ENCODE peak calls at places on chromosomes 12 and 14, in seven cellular contexts. One of them, this sample, is unnamed.

GRCh38 chr14:91977909-91978308 is 30.4 kb upstream of the FBLN5 start:
- DNase-seq in K562: no peak
- DNase-seq in esophagus muscularis mucosa: no peak
- DNase-seq in stomach: no peak
- DNase-seq in HepG2: no peak
- DNase-seq in prostate gland: no peak
- DNase-seq in GM23338: no peak
- DNase-seq in this sample: no peak

GRCh38 chr14:88228519-88229236 is 94.4 kb downstream of the KCNK10 start:
- DNase-seq in stomach: no peak
- DNase-seq in esophagus muscularis mucosa: no peak
- DNase-seq in HepG2: no peak
- DNase-seq in K562: no peak
- DNase-seq in GM23338: no peak
- DNase-seq in prostate gland: no peak
- DNase-seq in this sample: no peak

GRCh38 chr12:82970614-82971013 is 283.9 kb downstream of the TMTC2 start:
- DNase-seq in stomach: no peak
- DNase-seq in GM23338: no peak
- DNase-seq in prostate gland: no peak
- DNase-seq in HepG2: no peak
- DNase-seq in esophagus muscularis mucosa: no peak
- DNase-seq in K562: no peak
- DNase-seq in this sample: no peak

GRCh38 chr12:14373202-14373601 is 7.7 kb downstream of the ATF7IP start:
- DNase-seq in GM23338: no peak
- DNase-seq in HepG2: no peak
- DNase-seq in K562: no peak
- DNase-seq in esophagus muscularis mucosa: no peak
- DNase-seq in prostate gland: no peak
- DNase-seq in stomach: no peak
- DNase-seq in this sample: no peak

GRCh38 chr14:54606631-54607133 is 39.8 kb downstream of the SAMD4A start:
- DNase-seq in GM23338: no peak
- DNase-seq in prostate gland: no peak
- DNase-seq in esophagus muscularis mucosa: no peak
- DNase-seq in K562: no peak
- DNase-seq in HepG2: no peak
- DNase-seq in stomach: no peak
- DNase-seq in this sample: no peak

GRCh38 chr12:54280401-54281260 is at the start of gene HNRNPA1:
- DNase-seq in K562: peak; percentile 97
- DNase-seq in stomach: peak; percentile 96
- DNase-seq in prostate gland: peak; percentile 99
- DNase-seq in esophagus muscularis mucosa: peak; percentile 99
- DNase-seq in GM23338: peak; percentile 100
- DNase-seq in HepG2: peak; percentile 99
- DNase-seq in this sample: peak; percentile 99

GRCh38 chr14:105411017-105411941 is 8.3 kb upstream of the MTA1 start:
- DNase-seq in HepG2: no peak
- DNase-seq in stomach: peak; percentile 60
- DNase-seq in prostate gland: no peak
- DNase-seq in esophagus muscularis mucosa: no peak
- DNase-seq in GM23338: peak; percentile 62
- DNase-seq in K562: peak; percentile 90
- DNase-seq in this sample: no peak

GRCh38 chr14:70919774-70920173 is 12.5 kb downstream of the PCNX1 start:
- DNase-seq in prostate gland: no peak
- DNase-seq in K562: no peak
- DNase-seq in stomach: no peak
- DNase-seq in GM23338: peak; percentile 25
- DNase-seq in HepG2: no peak
- DNase-seq in esophagus muscularis mucosa: no peak
- DNase-seq in this sample: no peak

GRCh38 chr12:115370650-115371049 is 686.7 kb upstream of the TBX3 start:
- DNase-seq in GM23338: no peak
- DNase-seq in stomach: no peak
- DNase-seq in K562: no peak
- DNase-seq in esophagus muscularis mucosa: peak; percentile 47
- DNase-seq in HepG2: no peak
- DNase-seq in prostate gland: no peak
- DNase-seq in this sample: no peak

GRCh38 chr12:45051490-45052105 is 699 bp upstream of the DBX2 start:
- DNase-seq in stomach: no peak
- DNase-seq in HepG2: no peak
- DNase-seq in esophagus muscularis mucosa: no peak
- DNase-seq in K562: no peak
- DNase-seq in prostate gland: no peak
- DNase-seq in GM23338: peak; percentile 34
- DNase-seq in this sample: no peak

GRCh38 chr14:33675415-33676130 is 275.3 kb downstream of the EGLN3 start:
- DNase-seq in stomach: no peak
- DNase-seq in GM23338: no peak
- DNase-seq in esophagus muscularis mucosa: no peak
- DNase-seq in K562: no peak
- DNase-seq in prostate gland: no peak
- DNase-seq in HepG2: no peak
- DNase-seq in this sample: no peak

GRCh38 chr12:52050116-52050770 is 999 bp upstream of the NR4A1 start:
- DNase-seq in GM23338: peak; percentile 68
- DNase-seq in prostate gland: no peak
- DNase-seq in K562: no peak
- DNase-seq in stomach: peak; percentile 67
- DNase-seq in esophagus muscularis mucosa: no peak
- DNase-seq in HepG2: no peak
- DNase-seq in this sample: peak; percentile 88

GRCh38 chr12:104733717-104734175 is 224.3 kb downstream of the SLC41A2 start:
- DNase-seq in GM23338: peak; percentile 80
- DNase-seq in esophagus muscularis mucosa: no peak
- DNase-seq in HepG2: peak; percentile 4
- DNase-seq in prostate gland: peak; percentile 27
- DNase-seq in stomach: no peak
- DNase-seq in K562: peak; percentile 46
- DNase-seq in this sample: no peak

GRCh38 chr14:33985242-33985641 is 34.4 kb upstream of the EGLN3 start:
- DNase-seq in HepG2: no peak
- DNase-seq in K562: no peak
- DNase-seq in GM23338: no peak
- DNase-seq in esophagus muscularis mucosa: no peak
- DNase-seq in prostate gland: no peak
- DNase-seq in stomach: no peak
- DNase-seq in this sample: no peak

GRCh38 chr12:104276192-104277131 is 27.1 kb upstream of the EID3 start:
- DNase-seq in HepG2: no peak
- DNase-seq in prostate gland: no peak
- DNase-seq in stomach: no peak
- DNase-seq in esophagus muscularis mucosa: no peak
- DNase-seq in GM23338: no peak
- DNase-seq in K562: no peak
- DNase-seq in this sample: no peak

GRCh38 chr14:72678360-72678759 is 215.5 kb downstream of the DPF3 start:
- DNase-seq in esophagus muscularis mucosa: no peak
- DNase-seq in K562: no peak
- DNase-seq in HepG2: no peak
- DNase-seq in stomach: no peak
- DNase-seq in prostate gland: no peak
- DNase-seq in GM23338: no peak
- DNase-seq in this sample: no peak

GRCh38 chr14:95034806-95035205 is 122.5 kb downstream of the DICER1 start:
- DNase-seq in prostate gland: no peak
- DNase-seq in GM23338: no peak
- DNase-seq in K562: no peak
- DNase-seq in stomach: no peak
- DNase-seq in esophagus muscularis mucosa: peak; percentile 66
- DNase-seq in HepG2: no peak
- DNase-seq in this sample: no peak

GRCh38 chr12:65881348-65881961 is 57.2 kb downstream of the HMGA2 start:
- DNase-seq in GM23338: peak; percentile 54
- DNase-seq in K562: no peak
- DNase-seq in stomach: peak; percentile 30
- DNase-seq in HepG2: no peak
- DNase-seq in prostate gland: no peak
- DNase-seq in esophagus muscularis mucosa: no peak
- DNase-seq in this sample: no peak
- H3K4me3 ChIP-seq in GM23338: no peak overlapping the region
- H3K4me3 ChIP-seq in K562: no peak overlapping the region
- H3K4me3 ChIP-seq in stomach: peak overlapping the region; percentile 47
- H3K4me3 ChIP-seq in HepG2: no peak overlapping the region
- H3K4me3 ChIP-seq in prostate gland: no peak overlapping the region
- H3K4me3 ChIP-seq in esophagus muscularis mucosa: peak overlapping the region; percentile 60
- H3K4me3 ChIP-seq in this sample: peak overlapping the region; percentile 43

DNA sequence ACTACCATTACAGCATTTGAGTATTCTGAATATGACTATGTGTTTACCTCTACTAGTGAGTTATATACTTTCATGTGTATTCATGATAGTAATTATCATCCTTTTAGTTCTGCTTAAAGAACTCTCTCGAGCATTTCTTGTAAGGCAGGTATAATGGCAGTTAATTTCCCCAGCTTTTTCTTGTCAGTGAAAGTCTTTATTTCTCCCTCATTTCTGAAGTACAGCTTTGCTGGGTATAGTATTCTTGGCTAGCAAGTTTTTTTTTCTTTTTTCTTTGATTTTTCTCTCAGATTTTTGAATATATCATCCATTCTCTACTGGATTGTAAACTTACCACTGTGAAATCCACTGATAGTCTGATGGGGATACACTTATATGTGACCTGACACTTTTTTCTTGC is 165.9 kb upstream of the ARHGAP5 start:
- DNase-seq in esophagus muscularis mucosa: no peak
- DNase-seq in prostate gland: no peak
- DNase-seq in stomach: no peak
- DNase-seq in GM23338: no peak
- DNase-seq in K562: no peak
- DNase-seq in HepG2: no peak
- DNase-seq in this sample: no peak
- TF ChIP-seq POLR2AphosphoS5 in esophagus muscularis mucosa: no peak
- TF ChIP-seq POLR2AphosphoS5 in prostate gland: no peak
- TF ChIP-seq POLR2AphosphoS5 in stomach: no peak
- TF ChIP-seq POLR2AphosphoS5 in GM23338: no peak
- TF ChIP-seq POLR2AphosphoS5 in K562: no peak
- TF ChIP-seq POLR2AphosphoS5 in HepG2: no peak
- TF ChIP-seq POLR2AphosphoS5 in this sample: no peak

GRCh38 chr12:26156201-26156871 is 31.5 kb upstream of the BHLHE41 start:
- DNase-seq in stomach: no peak
- DNase-seq in prostate gland: no peak
- DNase-seq in GM23338: no peak
- DNase-seq in K562: no peak
- DNase-seq in HepG2: no peak
- DNase-seq in esophagus muscularis mucosa: no peak
- DNase-seq in this sample: no peak
- H3K4me3 ChIP-seq in stomach: no peak overlapping the region
- H3K4me3 ChIP-seq in prostate gland: no peak overlapping the region
- H3K4me3 ChIP-seq in GM23338: no peak overlapping the region
- H3K4me3 ChIP-seq in K562: no peak overlapping the region
- H3K4me3 ChIP-seq in HepG2: no peak overlapping the region
- H3K4me3 ChIP-seq in esophagus muscularis mucosa: no peak overlapping the region
- H3K4me3 ChIP-seq in this sample: no peak overlapping the region

GRCh38 chr12:6336079-6336858 is 5.6 kb downstream of the TNFRSF1A start:
- DNase-seq in prostate gland: peak; percentile 89
- DNase-seq in K562: peak; percentile 90
- DNase-seq in stomach: peak; percentile 90
- DNase-seq in HepG2: peak; percentile 94
- DNase-seq in esophagus muscularis mucosa: peak; percentile 98
- DNase-seq in GM23338: peak; percentile 99
- DNase-seq in this sample: peak; percentile 96
- TF ChIP-seq POLR2AphosphoS5 in prostate gland: peak; percentile 82
- TF ChIP-seq POLR2AphosphoS5 in K562: peak; percentile 46
- TF ChIP-seq POLR2AphosphoS5 in stomach: peak; percentile 88
- TF ChIP-seq POLR2AphosphoS5 in HepG2: peak; percentile 95
- TF ChIP-seq POLR2AphosphoS5 in esophagus muscularis mucosa: peak; percentile 67
- TF ChIP-seq POLR2AphosphoS5 in GM23338: peak; percentile 77
- TF ChIP-seq POLR2AphosphoS5 in this sample: peak; percentile 50

DNA sequence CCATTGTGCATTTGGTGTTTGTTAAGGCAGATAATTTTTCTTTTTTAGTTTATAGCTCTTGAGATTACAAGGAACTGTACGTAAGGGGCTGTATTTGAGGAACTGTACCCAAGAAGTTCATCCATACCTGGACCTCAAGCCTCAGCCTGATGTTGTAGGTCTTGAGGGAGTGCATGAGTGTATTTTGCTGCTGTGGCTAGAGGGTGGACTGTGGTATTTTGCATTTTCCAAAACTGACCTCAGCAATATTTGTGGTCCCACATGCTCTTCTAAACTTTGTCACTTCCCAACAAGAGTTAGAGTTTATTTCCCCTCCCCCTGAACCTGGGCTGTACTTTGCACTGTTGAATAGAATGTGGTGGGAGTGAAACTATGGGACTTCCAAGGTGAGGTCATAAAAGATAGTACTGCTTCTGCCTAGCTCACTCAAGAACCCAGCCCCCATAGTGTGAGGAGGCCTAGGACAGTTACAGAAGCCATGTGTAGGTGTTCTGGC is 42.2 kb upstream of the FBXO33 start:
- DNase-seq in GM23338: no peak
- DNase-seq in HepG2: peak; percentile 87
- DNase-seq in esophagus muscularis mucosa: no peak
- DNase-seq in stomach: no peak
- DNase-seq in K562: no peak
- DNase-seq in prostate gland: no peak
- DNase-seq in this sample: no peak
- H3K4me3 ChIP-seq in GM23338: no peak overlapping the region
- H3K4me3 ChIP-seq in HepG2: no peak overlapping the region
- H3K4me3 ChIP-seq in esophagus muscularis mucosa: no peak overlapping the region
- H3K4me3 ChIP-seq in stomach: no peak overlapping the region
- H3K4me3 ChIP-seq in K562: no peak overlapping the region
- H3K4me3 ChIP-seq in prostate gland: no peak overlapping the region
- H3K4me3 ChIP-seq in this sample: no peak overlapping the region

GRCh38 chr12:68932123-68932700 is 759 bp downstream of the CPM start:
- DNase-seq in HepG2: no peak
- DNase-seq in prostate gland: no peak
- DNase-seq in GM23338: no peak
- DNase-seq in stomach: no peak
- DNase-seq in K562: no peak
- DNase-seq in esophagus muscularis mucosa: no peak
- DNase-seq in this sample: no peak

GRCh38 chr12:68934392-68934791 is 1.4 kb upstream of the CPM start:
- DNase-seq in stomach: no peak
- DNase-seq in HepG2: no peak
- DNase-seq in K562: no peak
- DNase-seq in GM23338: no peak
- DNase-seq in prostate gland: no peak
- DNase-seq in esophagus muscularis mucosa: no peak
- DNase-seq in this sample: no peak

GRCh38 chr12:68930178-68930577 is 2.8 kb downstream of the CPM start:
- DNase-seq in stomach: no peak
- DNase-seq in GM23338: no peak
- DNase-seq in HepG2: no peak
- DNase-seq in K562: no peak
- DNase-seq in prostate gland: no peak
- DNase-seq in esophagus muscularis mucosa: no peak
- DNase-seq in this sample: no peak

GRCh38 chr12:68933564-68933893 is 558 bp upstream of the CPM start:
- DNase-seq in stomach: peak; percentile 29
- DNase-seq in GM23338: no peak
- DNase-seq in HepG2: no peak
- DNase-seq in K562: no peak
- DNase-seq in prostate gland: no peak
- DNase-seq in esophagus muscularis mucosa: no peak
- DNase-seq in this sample: no peak

GRCh38 chr12:68932701-68933563 is at the start of gene CPM:
- DNase-seq in prostate gland: peak; percentile 75
- DNase-seq in stomach: peak; percentile 89
- DNase-seq in K562: peak; percentile 79
- DNase-seq in esophagus muscularis mucosa: no peak
- DNase-seq in HepG2: no peak
- DNase-seq in GM23338: peak; percentile 72
- DNase-seq in this sample: peak; percentile 75
- TF ChIP-seq POLR2AphosphoS5 in prostate gland: no peak
- TF ChIP-seq POLR2AphosphoS5 in stomach: peak; percentile 84
- TF ChIP-seq POLR2AphosphoS5 in K562: no peak
- TF ChIP-seq POLR2AphosphoS5 in esophagus muscularis mucosa: peak; percentile 30
- TF ChIP-seq POLR2AphosphoS5 in HepG2: no peak
- TF ChIP-seq POLR2AphosphoS5 in GM23338: no peak
- TF ChIP-seq POLR2AphosphoS5 in this sample: no peak

This sample was measured in suprapubic skin.